ENCODE peak calls at places on chromosomes 6 and 20, in seven cellular contexts. K is DND-41, V is MM.1S, M is neuronal stem cell, I is GM12878, D is mesenchymal stem cell, C is neural progenitor cell. X is an unnamed sample.

GRCh38 chr20:3686867-3687321 is 5.1 kb upstream of the ADAM33 start:
- DNase-seq in I (no peak), V (no peak), M (no peak), K (no peak), D (peak), C (no peak), X (peak)

GRCh38 chr6:130900913-130901312 is 73.7 kb downstream of the SMLR1 start:
- DNase-seq in D (peak), I (no peak), K (no peak), C (no peak), V (no peak), M (no peak), X (no peak)

GRCh38 chr20:43827940-43828562 is 86.6 kb upstream of the TOX2 start:
- DNase-seq in V (no peak), M (no peak), I (no peak), C (no peak), K (no peak), D (no peak), X (no peak)

GRCh38 chr6:20868397-20869185 is 334.3 kb downstream of the CDKAL1 start:
- DNase-seq in K (no peak), I (no peak), C (peak), V (no peak), M (no peak), D (no peak), X (no peak)

GRCh38 chr6:53728570-53729194 is 63.1 kb upstream of the KLHL31 start:
- DNase-seq in C (peak), M (peak), D (peak), V (peak), K (peak), I (no peak), X (peak)

GRCh38 chr6:69789573-69789972 is 7.2 kb downstream of the LMBRD1 start:
- DNase-seq in I (no peak), V (no peak), K (no peak), D (no peak), M (no peak), C (no peak), X (no peak)

GRCh38 chr6:52550014-52550575 is 26.8 kb downstream of the TRAM2 start:
- DNase-seq in D (no peak), C (no peak), V (no peak), K (no peak), I (no peak), M (no peak), X (peak)

GRCh38 chr6:34243901-34244884 is 4.6 kb downstream of the SMIM29 start:
- DNase-seq in V (no peak), C (no peak), K (no peak), D (peak), I (no peak), M (no peak), X (peak)

GRCh38 chr6:39964094-39964493 is 29.8 kb upstream of the MOCS1 start:
- DNase-seq in K (no peak), D (no peak), C (no peak), I (no peak), V (no peak), M (no peak), X (no peak)

GRCh38 chr6:7996538-7997225 is 67.5 kb downstream of the BLOC1S5 start:
- DNase-seq in C (no peak), I (no peak), D (no peak), K (no peak), V (no peak), M (no peak), X (no peak)

GRCh38 chr6:127590344-127590743 is 13.4 kb downstream of the C6orf58 start:
- DNase-seq in I (no peak), K (no peak), M (no peak), V (no peak), D (no peak), C (no peak), X (no peak)

GRCh38 chr20:55053389-55053788 is 578.0 kb downstream of the DOK5 start:
- DNase-seq in I (no peak), K (no peak), C (no peak), M (no peak), D (no peak), V (no peak), X (no peak)

GRCh38 chr6:75436869-75437268 is 56.7 kb downstream of the FILIP1 start:
- DNase-seq in C (no peak), M (no peak), D (no peak), V (no peak), K (no peak), I (no peak), X (peak)

GRCh38 chr20:3398681-3399252 is 8.7 kb downstream of the DNAAF9 start:
- DNase-seq in I (no peak), D (peak), M (no peak), C (no peak), V (no peak), K (no peak), X (no peak)

GRCh38 chr20:9409352-9409751 is 105.0 kb upstream of the LAMP5 start:
- DNase-seq in M (no peak), K (no peak), C (no peak), I (no peak), V (no peak), D (peak), X (no peak)

GRCh38 chr6:149809798-149810197 is 54.4 kb downstream of the LRP11 start:
- DNase-seq in M (no peak), D (no peak), K (peak), C (no peak), V (no peak), I (no peak), X (no peak)

GRCh38 chr6:121694389-121695185 is 259.1 kb downstream of the GJA1 start:
- DNase-seq in C (no peak), M (no peak), K (no peak), D (peak), V (no peak), I (no peak), X (no peak)

GRCh38 chr6:132020138-132020551 is 69.0 kb upstream of the CCN2 start:
- DNase-seq in I (no peak), D (no peak), K (no peak), C (no peak), V (no peak), M (no peak), X (no peak)

GRCh38 chr6:100466410-100467143 is 1.9 kb upstream of the SIM1 start:
- DNase-seq in C (peak), K (no peak), V (no peak), M (no peak), D (no peak), I (no peak), X (no peak)

GRCh38 chr6:156948807-156949206 is 171.6 kb downstream of the ARID1B start:
- DNase-seq in I (no peak), K (no peak), V (no peak), M (no peak), D (peak), C (no peak), X (no peak)

GRCh38 chr6:17281100-17281496 is at the start of gene RBM24:
- DNase-seq in M (peak), I (no peak), K (no peak), V (peak), C (peak), D (peak), X (peak)

GRCh38 chr6:108684809-108685329 is 124.2 kb downstream of the FOXO3 start:
- DNase-seq in V (no peak), D (peak), C (no peak), I (no peak), K (no peak), M (no peak), X (no peak)

GRCh38 chr20:37243937-37244571 is 17.6 kb downstream of the GHRH start:
- DNase-seq in C (no peak), I (no peak), M (no peak), V (no peak), D (no peak), K (no peak), X (no peak)

GRCh38 chr6:111852704-111853103 is 20.5 kb downstream of the FYN start:
- DNase-seq in K (no peak), I (no peak), C (no peak), M (no peak), D (peak), V (no peak), X (no peak)

GRCh38 chr6:1381397-1382330 is 7.7 kb upstream of the FOXF2 start:
- DNase-seq in K (no peak), I (no peak), V (peak), C (peak), D (no peak), M (peak), X (peak)

GRCh38 chr6:12280901-12281300 is 9.3 kb upstream of the EDN1 start:
- DNase-seq in C (no peak), K (no peak), M (no peak), I (no peak), D (no peak), V (no peak), X (no peak)

GRCh38 chr6:16758163-16758975 is 2.9 kb downstream of the ATXN1 start:
- DNase-seq in I (no peak), V (no peak), D (peak), M (peak), C (peak), K (no peak), X (peak)

GRCh38 chr20:63253065-63253437 is 1.2 kb downstream of the NKAIN4 start:
- DNase-seq in D (no peak), K (no peak), I (no peak), C (no peak), M (no peak), V (no peak), X (no peak)
- H3K9ac ChIP-seq in D (no peak), K (no peak), I (no peak), C (no peak), M (peak), V (no peak), X (no peak)

DNA sequence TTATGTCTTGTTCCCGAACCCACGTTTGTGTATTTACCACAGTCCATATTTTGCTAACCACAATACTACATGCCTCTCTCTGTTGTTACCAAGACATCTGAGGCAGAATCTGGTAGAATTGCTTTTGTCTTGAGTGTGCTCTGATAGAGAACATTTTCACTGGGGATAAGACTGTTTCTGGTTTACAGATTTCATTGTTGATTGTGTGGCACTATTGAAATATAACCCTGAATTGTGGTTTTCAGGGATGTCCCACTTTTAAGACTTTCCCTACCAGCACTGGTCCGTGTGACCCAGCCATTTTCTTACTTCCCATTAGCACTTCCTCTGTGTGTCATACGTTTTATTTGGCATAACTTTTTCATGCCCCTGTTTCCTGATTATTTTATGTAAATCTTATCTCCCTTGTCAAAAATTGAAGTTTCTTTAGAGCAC is 12.2 kb downstream of the NCOA7 start:
- DNase-seq in K (no peak), C (no peak), M (no peak), I (no peak), V (no peak), D (peak), X (no peak)
- H3K9ac ChIP-seq in K (no peak), C (no peak), M (no peak), I (no peak), V (no peak), D (no peak), X (no peak)

GRCh38 chr6:89978749-89979145 is 84.5 kb downstream of the GJA10 start:
- DNase-seq in C (peak), D (no peak), M (no peak), I (no peak), K (no peak), V (no peak), X (no peak)

GRCh38 chr6:89980353-89980752 is 86.1 kb downstream of the GJA10 start:
- DNase-seq in I (no peak), K (no peak), M (no peak), C (no peak), V (peak), D (no peak), X (no peak)

GRCh38 chr6:89979473-89980119 is 85.3 kb downstream of the GJA10 start:
- DNase-seq in I (no peak), K (no peak), V (no peak), C (no peak), D (no peak), M (no peak), X (no peak)

GRCh38 chr6:89976141-89977020 is 82.1 kb downstream of the GJA10 start:
- DNase-seq in M (no peak), I (no peak), V (no peak), C (peak), K (no peak), D (no peak), X (no peak)

DNA sequence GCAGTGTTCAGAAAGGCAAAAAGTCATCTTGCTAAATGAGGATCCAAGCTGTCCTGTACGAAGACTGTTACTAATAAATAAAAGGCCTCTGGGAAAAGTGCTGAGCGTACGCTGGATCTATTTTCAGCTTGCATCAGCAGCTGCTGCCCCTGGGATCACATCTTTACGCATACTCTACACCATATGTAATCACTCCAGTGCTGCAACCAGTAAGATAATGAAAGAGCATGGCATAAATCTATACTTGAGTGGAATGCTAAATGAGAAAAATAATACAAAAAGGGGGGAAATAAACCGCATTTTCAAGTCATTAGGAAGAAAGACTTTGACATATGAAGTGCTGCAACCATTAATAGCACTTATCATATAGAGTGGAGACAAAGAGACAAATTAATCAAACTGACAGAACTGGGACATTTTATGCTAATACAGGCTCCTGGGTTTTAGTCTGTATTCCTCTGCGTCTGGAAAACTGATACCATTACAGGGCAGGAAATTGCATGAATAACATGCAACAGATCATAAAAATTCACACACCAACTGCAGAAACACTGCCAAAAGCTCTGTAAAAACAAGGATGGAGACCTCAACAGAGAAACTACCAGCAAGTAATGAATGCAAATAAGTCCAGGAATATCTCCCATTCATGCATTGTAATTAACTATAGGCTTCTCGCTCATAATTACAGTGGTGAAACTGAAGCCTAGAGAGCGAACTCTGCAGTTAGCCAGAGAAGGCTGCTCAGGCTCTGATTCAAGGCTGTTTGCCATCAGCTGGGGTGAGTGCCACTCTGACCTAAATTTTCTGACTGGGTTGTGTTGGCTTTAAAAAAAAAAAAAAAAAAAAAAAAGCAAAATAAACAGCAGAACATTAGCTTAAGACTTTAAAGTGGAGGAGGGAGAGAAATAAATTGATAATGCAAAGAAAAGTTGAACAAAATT is 83.8 kb downstream of the GJA10 start:
- DNase-seq in I (no peak), K (no peak), V (no peak), C (no peak), M (no peak), D (peak), X (no peak)
- H3K9ac ChIP-seq in I (no peak), K (no peak), V (no peak), C (no peak), M (no peak), D (peak), X (no peak)

DNA sequence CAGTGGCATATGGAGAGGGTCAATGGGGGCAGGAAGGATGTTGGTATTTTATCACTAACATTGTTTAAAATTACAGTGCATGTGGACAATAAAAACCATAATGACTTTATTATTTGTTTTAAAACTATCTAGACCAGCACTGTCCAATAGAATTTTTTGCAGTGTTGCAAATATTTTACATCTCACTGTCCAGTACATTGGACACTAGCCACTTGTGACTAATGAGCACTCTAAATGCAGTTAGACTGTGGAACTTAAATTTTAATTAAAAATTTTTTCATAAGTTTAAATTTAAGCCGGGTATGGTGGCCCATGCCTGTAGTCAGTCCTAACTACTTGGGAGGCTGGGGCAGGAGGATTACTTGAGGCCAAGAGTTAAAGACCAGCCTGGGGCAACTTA is 101.7 kb downstream of the DTD1 start:
- DNase-seq in D (no peak), V (no peak), C (no peak), K (no peak), M (no peak), I (no peak), X (no peak)
- H3K9ac ChIP-seq in D (no peak), V (no peak), C (no peak), K (no peak), M (no peak), I (no peak), X (no peak)

GRCh38 chr20:1965520-1966278 is 28.2 kb downstream of the PDYN start:
- DNase-seq in K (peak), I (peak), V (peak), D (peak), C (peak), M (peak), X (peak)
- H3K9ac ChIP-seq in K (no peak), I (no peak), V (peak), D (peak), C (no peak), M (no peak), X (no peak)

GRCh38 chr6:27479319-27480182 is 6.6 kb upstream of the ZNF184 start:
- DNase-seq in D (peak), V (peak), I (peak), K (peak), C (peak), M (peak), X (peak)

GRCh38 chr6:27478141-27478705 is 5.3 kb upstream of the ZNF184 start:
- DNase-seq in V (peak), M (no peak), I (no peak), D (peak), K (no peak), C (no peak), X (peak)

GRCh38 chr6:27476090-27476489 is 3.2 kb upstream of the ZNF184 start:
- DNase-seq in M (no peak), K (no peak), V (no peak), C (no peak), D (no peak), I (no peak), X (no peak)

GRCh38 chr6:27478706-27479318 is 5.9 kb upstream of the ZNF184 start:
- DNase-seq in I (peak), D (peak), V (peak), K (peak), M (peak), C (peak), X (peak)

DNA sequence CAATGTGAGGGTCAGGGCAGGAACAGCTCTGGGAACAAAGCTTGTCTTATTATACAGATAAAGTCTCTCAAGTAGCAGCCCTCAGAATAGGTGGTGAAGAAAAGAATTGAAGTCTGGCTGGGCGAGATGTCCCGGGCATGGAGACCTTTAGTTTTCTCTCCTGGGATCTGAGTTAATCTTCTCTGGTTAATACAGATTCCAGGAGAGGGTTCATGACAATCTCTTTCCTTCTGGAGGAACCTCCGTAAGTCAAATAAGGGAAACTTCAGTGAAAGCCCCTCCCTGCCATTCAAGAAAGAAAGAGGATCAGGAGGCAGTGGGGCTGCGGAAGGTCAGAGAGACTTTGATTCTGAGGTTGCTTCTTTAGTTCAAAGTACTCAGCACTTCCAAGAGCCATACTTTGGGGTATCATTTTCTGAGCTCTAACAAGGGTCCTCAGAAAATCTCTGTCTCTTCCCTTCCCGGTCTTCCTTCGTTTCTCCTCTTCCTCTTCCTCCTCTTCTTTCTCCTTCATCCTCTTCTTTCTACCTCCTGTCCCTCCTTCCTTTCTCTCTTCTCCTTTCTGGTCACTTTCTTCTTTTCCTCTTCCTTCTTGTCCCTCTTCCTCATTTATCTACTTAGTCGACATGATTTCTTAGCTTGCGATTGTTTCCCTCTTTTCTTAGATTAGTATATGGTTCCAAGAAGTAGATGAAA is 4.6 kb upstream of the ZNF184 start:
- DNase-seq in V (no peak), C (peak), K (no peak), I (no peak), M (no peak), D (no peak), X (no peak)
- H3K9ac ChIP-seq in V (peak), C (no peak), K (peak), I (no peak), M (no peak), D (peak), X (no peak)

GRCh38 chr20:58825450-58825849 is 25.3 kb downstream of the GNAS-AS1 start:
- DNase-seq in D (no peak), V (no peak), K (no peak), M (no peak), C (no peak), I (no peak), X (no peak)

GRCh38 chr20:58822175-58822574 is 28.5 kb downstream of the GNAS-AS1 start:
- DNase-seq in C (no peak), D (no peak), M (no peak), K (no peak), I (no peak), V (peak), X (no peak)

GRCh38 chr20:58822748-58823730 is 27.7 kb downstream of the GNAS-AS1 start:
- DNase-seq in I (no peak), C (no peak), K (no peak), V (no peak), M (no peak), D (no peak), X (no peak)

GRCh38 chr20:58826271-58826670 is 24.4 kb downstream of the GNAS-AS1 start:
- DNase-seq in I (no peak), C (no peak), D (no peak), M (no peak), K (no peak), V (no peak), X (no peak)

GRCh38 chr20:58824843-58825242 is 25.9 kb downstream of the GNAS-AS1 start:
- DNase-seq in M (no peak), K (no peak), C (no peak), I (no peak), D (no peak), V (no peak), X (no peak)
- H3K9ac ChIP-seq in M (no peak), K (no peak), C (no peak), I (no peak), D (no peak), V (no peak), X (no peak)